ENCODE peak calls at places on chromosome 10, in six cellular contexts. Y, S, K, D, H and B are unnamed samples.

GRCh38 chr10:88810196-88810961 is 7.8 kb downstream of the LIPM start:
- DNase-seq in S (peak), H (peak), D (peak), Y (peak), K (peak), B (no peak)

GRCh38 chr10:102504179-102504975 is 605 bp downstream of the SUFU start:
- DNase-seq in H (no peak), S (peak), K (no peak), D (peak), Y (peak), B (no peak)

GRCh38 chr10:83736008-83736407 is 403.3 kb upstream of the GHITM start:
- DNase-seq in K (no peak), S (no peak), D (no peak), H (no peak), Y (no peak), B (no peak)

GRCh38 chr10:86922553-86922961 is 34.9 kb downstream of the MMRN2 start:
- DNase-seq in S (peak), Y (no peak), D (no peak), K (no peak), H (no peak), B (no peak)

GRCh38 chr10:123535386-123535785 is 130.8 kb upstream of the GPR26 start:
- DNase-seq in K (no peak), S (no peak), H (no peak), Y (no peak), D (no peak), B (no peak)

GRCh38 chr10:61643316-61643751 is 19.4 kb upstream of the CABCOCO1 start:
- DNase-seq in K (no peak), H (peak), S (no peak), Y (no peak), D (peak), B (no peak)

GRCh38 chr10:133133471-133134231 is 26.4 kb upstream of the KNDC1 start:
- DNase-seq in K (no peak), S (peak), Y (no peak), H (no peak), D (no peak), B (no peak)

GRCh38 chr10:113103131-113103830 is 153.2 kb downstream of the TCF7L2 start:
- DNase-seq in K (no peak), D (peak), Y (no peak), S (no peak), H (no peak), B (no peak)

GRCh38 chr10:124449170-124450009 is 445 bp downstream of the NKX1-2 start:
- DNase-seq in D (peak), H (no peak), Y (no peak), S (no peak), K (no peak), B (no peak)

GRCh38 chr10:114043532-114044250 is at the start of gene ADRB1:
- DNase-seq in S (peak), K (no peak), D (peak), H (peak), Y (no peak), B (peak)

GRCh38 chr10:126387931-126388911 is at the start of gene ADAM12:
- DNase-seq in S (no peak), H (no peak), K (no peak), Y (peak), D (peak), B (no peak)

GRCh38 chr10:121132278-121132672 is 281.1 kb downstream of the WDR11 start:
- DNase-seq in S (no peak), Y (no peak), H (no peak), K (no peak), D (no peak), B (no peak)

GRCh38 chr10:130021373-130021950 is 57.4 kb upstream of the EBF3 start:
- DNase-seq in K (peak), D (peak), S (no peak), Y (no peak), H (no peak), B (no peak)

GRCh38 chr10:86960003-86960862 is 1.8 kb downstream of the SNCG start:
- DNase-seq in K (no peak), Y (no peak), H (no peak), D (peak), S (peak), B (no peak)

GRCh38 chr10:62084434-62084833 is 182.9 kb downstream of the ARID5B start:
- DNase-seq in H (no peak), Y (no peak), S (no peak), K (no peak), D (no peak), B (no peak)

GRCh38 chr10:93973748-93974445 is 19.8 kb upstream of the PLCE1 start:
- DNase-seq in Y (no peak), S (no peak), D (no peak), H (no peak), K (no peak), B (no peak)

GRCh38 chr10:1360011-1360580 is 303.9 kb downstream of the WDR37 start:
- DNase-seq in S (no peak), D (no peak), Y (no peak), K (no peak), H (no peak), B (no peak)

GRCh38 chr10:132043861-132044695 is 21.7 kb upstream of the JAKMIP3 start:
- DNase-seq in K (no peak), H (no peak), D (no peak), S (no peak), Y (no peak), B (no peak)

GRCh38 chr10:6091630-6092029 is 2.8 kb downstream of the RBM17 start:
- DNase-seq in D (no peak), Y (no peak), K (no peak), H (no peak), S (no peak), B (no peak)

GRCh38 chr10:58291538-58292174 is 22.7 kb downstream of the CISD1 start:
- DNase-seq in K (no peak), Y (peak), D (peak), S (no peak), H (no peak), B (no peak)

GRCh38 chr10:89627863-89628262 is 17.2 kb downstream of the PANK1 start:
- DNase-seq in S (no peak), Y (no peak), H (no peak), K (no peak), D (no peak), B (no peak)

GRCh38 chr10:97537186-97537869 is 35.3 kb upstream of the ANKRD2 start:
- DNase-seq in K (no peak), H (no peak), S (no peak), D (no peak), Y (no peak), B (no peak)

GRCh38 chr10:54314430-54314829 is 486.6 kb downstream of the PCDH15 start:
- DNase-seq in H (no peak), D (no peak), S (no peak), Y (no peak), K (no peak), B (no peak)

GRCh38 chr10:113019692-113020424 is 69.8 kb downstream of the TCF7L2 start:
- DNase-seq in K (no peak), S (no peak), D (no peak), Y (no peak), H (no peak), B (no peak)

GRCh38 chr10:124671486-124672075 is 72.6 kb downstream of the FAM53B start:
- DNase-seq in D (peak), S (no peak), K (no peak), H (no peak), Y (peak), B (no peak)

GRCh38 chr10:126240483-126240882 is 147.8 kb downstream of the ADAM12 start:
- DNase-seq in K (no peak), Y (peak), D (no peak), H (peak), S (no peak), B (no peak)

GRCh38 chr10:97883092-97883485 is 33.4 kb downstream of the GOLGA7B start:
- DNase-seq in H (no peak), D (no peak), Y (no peak), S (no peak), K (no peak), B (no peak)

GRCh38 chr10:128062837-128063563 is 63.2 kb downstream of the MKI67 start:
- DNase-seq in H (no peak), D (no peak), S (peak), K (no peak), Y (no peak), B (no peak)

GRCh38 chr10:35579726-35580420 is 25.3 kb upstream of the GJD4 start:
- DNase-seq in K (no peak), Y (no peak), D (no peak), H (no peak), S (no peak), B (no peak)

GRCh38 chr10:93431361-93431760 is 50.8 kb downstream of the MYOF start:
- DNase-seq in D (no peak), S (no peak), K (no peak), H (no peak), Y (no peak), B (no peak)

GRCh38 chr10:3525832-3526449 is 259.1 kb downstream of the KLF6 start:
- DNase-seq in K (peak), D (peak), H (no peak), S (peak), Y (peak), B (peak)

GRCh38 chr10:49594594-49594993 is 15.5 kb upstream of the SLC18A3 start:
- DNase-seq in S (no peak), H (peak), Y (peak), K (peak), D (peak), B (no peak)

GRCh38 chr10:13180788-13181187 is 19.4 kb downstream of the MCM10 start:
- DNase-seq in H (no peak), K (no peak), D (no peak), Y (no peak), S (no peak), B (no peak)